ENCODE peak calls at places on chromosomes 7 and 10, in eight cellular contexts. Q is sigmoid colon, H is heart left ventricle, U is endothelial cell of umbilical vein, Z is uterus, T is IMR-90, I is gastrocnemius medialis, P is adrenal gland. X is an unnamed sample.

GRCh38 chr10:88386878-88387773 is 196.0 kb downstream of the RNLS start:
- DNase-seq in Q (peak; percentile 61), H (peak; percentile 24), U (peak; percentile 88), Z (peak; percentile 21), T (peak; percentile 82), I (peak; percentile 18), P (peak; percentile 72), X (no peak)

GRCh38 chr7:5646846-5647245 is 134.6 kb downstream of the RNF216 start:
- DNase-seq in Q (no peak), H (no peak), U (no peak), Z (no peak), T (peak; percentile 76), I (no peak), P (no peak), X (no peak)

GRCh38 chr10:104146871-104147270 is 24.9 kb downstream of the SFR1 start:
- DNase-seq in Q (no peak), H (no peak), U (no peak), Z (no peak), T (no peak), I (no peak), P (no peak), X (no peak)

GRCh38 chr7:83739527-83739926 is 90.6 kb upstream of the SEMA3E start:
- DNase-seq in Q (no peak), H (no peak), U (no peak), Z (no peak), T (no peak), I (no peak), P (no peak), X (no peak)

GRCh38 chr7:156380261-156380660 is 260.3 kb upstream of the RNF32 start:
- DNase-seq in Q (no peak), H (no peak), U (no peak), Z (no peak), T (no peak), I (no peak), P (no peak), X (no peak)

GRCh38 chr7:105277341-105277740 is 111.4 kb downstream of the SRPK2 start:
- DNase-seq in Q (no peak), H (no peak), U (no peak), Z (no peak), T (peak; percentile 87), I (no peak), P (no peak), X (no peak)

GRCh38 chr7:25754333-25754732 is 397.7 kb upstream of the NFE2L3 start:
- DNase-seq in Q (peak; percentile 92), H (no peak), U (no peak), Z (peak; percentile 72), T (no peak), I (peak; percentile 87), P (no peak), X (no peak)

GRCh38 chr10:94038024-94038423 is 44.3 kb downstream of the PLCE1 start:
- DNase-seq in Q (no peak), H (no peak), U (no peak), Z (no peak), T (peak; percentile 35), I (no peak), P (no peak), X (no peak)

GRCh38 chr7:69341288-69341687 is 257.0 kb upstream of the AUTS2 start:
- DNase-seq in Q (no peak), H (no peak), U (no peak), Z (no peak), T (no peak), I (no peak), P (no peak), X (no peak)

GRCh38 chr10:34880817-34881216 is 65.7 kb upstream of the PARD3 start:
- DNase-seq in Q (no peak), H (no peak), U (no peak), Z (no peak), T (no peak), I (no peak), P (no peak), X (no peak)

GRCh38 chr7:148761499-148762278 is 63.0 kb downstream of the CUL1 start:
- DNase-seq in Q (no peak), H (no peak), U (no peak), Z (no peak), T (peak; percentile 11), I (no peak), P (no peak), X (no peak)

GRCh38 chr10:42888504-42889095 is 106.0 kb downstream of the BMS1 start:
- DNase-seq in Q (no peak), H (no peak), U (no peak), Z (no peak), T (no peak), I (no peak), P (no peak), X (no peak)

GRCh38 chr7:45712872-45713668 is 138.9 kb downstream of the ADCY1 start:
- DNase-seq in Q (no peak), H (peak; percentile 6), U (no peak), Z (no peak), T (no peak), I (no peak), P (no peak), X (no peak)

GRCh38 chr7:157702311-157703023 is 365.7 kb downstream of the DNAJB6 start:
- DNase-seq in Q (peak; percentile 24), H (peak; percentile 5), U (no peak), Z (no peak), T (no peak), I (no peak), P (no peak), X (no peak)

GRCh38 chr7:74012842-74013249 is 15.1 kb upstream of the ELN start:
- DNase-seq in Q (no peak), H (no peak), U (peak; percentile 24), Z (no peak), T (peak; percentile 29), I (no peak), P (no peak), X (no peak)
- TF ChIP-seq POLR2A in Q (no peak), H (no peak), U (no peak), Z (no peak), T (no peak), I (no peak), P (no peak), X (no peak)

DNA sequence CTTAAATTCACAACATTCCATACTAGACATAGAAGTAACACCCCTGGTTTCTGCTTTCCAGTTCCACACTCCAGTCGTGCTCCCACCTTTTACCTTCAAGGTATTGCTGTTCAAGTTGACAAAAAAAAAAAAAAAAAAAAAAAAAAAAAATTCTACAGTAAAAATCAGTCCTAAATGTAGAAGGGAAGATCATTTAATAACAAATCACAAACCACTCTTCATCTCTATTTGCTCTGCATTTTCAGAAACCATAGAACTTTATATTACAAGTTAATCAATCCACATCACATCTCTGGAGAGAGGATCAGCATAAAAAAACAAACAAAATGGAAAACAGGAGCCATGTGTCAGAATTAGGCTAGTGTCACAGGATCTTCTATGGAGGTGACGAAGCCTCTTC is 206.3 kb upstream of the KLF14 start:
- DNase-seq in Q (no peak), H (no peak), U (no peak), Z (no peak), T (no peak), I (no peak), P (no peak), X (no peak)
- TF ChIP-seq POLR2A in Q (no peak), H (no peak), U (no peak), Z (no peak), T (no peak), I (no peak), P (no peak), X (peak; percentile 18)

GRCh38 chr10:99331207-99331803 is 2.1 kb downstream of the CNNM1 start:
- DNase-seq in Q (no peak), H (no peak), U (no peak), Z (no peak), T (peak; percentile 22), I (no peak), P (no peak), X (no peak)

GRCh38 chr10:99328579-99329237 is 448 bp upstream of the CNNM1 start:
- DNase-seq in Q (peak; percentile 67), H (no peak), U (no peak), Z (peak; percentile 21), T (peak; percentile 7), I (no peak), P (no peak), X (no peak)

GRCh38 chr10:99330675-99330924 is 1.4 kb downstream of the CNNM1 start:
- DNase-seq in Q (no peak), H (no peak), U (no peak), Z (no peak), T (no peak), I (no peak), P (no peak), X (no peak)

GRCh38 chr10:99329238-99329890 is at the start of gene CNNM1:
- DNase-seq in Q (peak; percentile 74), H (no peak), U (no peak), Z (peak; percentile 22), T (no peak), I (no peak), P (peak; percentile 20), X (no peak)

DNA sequence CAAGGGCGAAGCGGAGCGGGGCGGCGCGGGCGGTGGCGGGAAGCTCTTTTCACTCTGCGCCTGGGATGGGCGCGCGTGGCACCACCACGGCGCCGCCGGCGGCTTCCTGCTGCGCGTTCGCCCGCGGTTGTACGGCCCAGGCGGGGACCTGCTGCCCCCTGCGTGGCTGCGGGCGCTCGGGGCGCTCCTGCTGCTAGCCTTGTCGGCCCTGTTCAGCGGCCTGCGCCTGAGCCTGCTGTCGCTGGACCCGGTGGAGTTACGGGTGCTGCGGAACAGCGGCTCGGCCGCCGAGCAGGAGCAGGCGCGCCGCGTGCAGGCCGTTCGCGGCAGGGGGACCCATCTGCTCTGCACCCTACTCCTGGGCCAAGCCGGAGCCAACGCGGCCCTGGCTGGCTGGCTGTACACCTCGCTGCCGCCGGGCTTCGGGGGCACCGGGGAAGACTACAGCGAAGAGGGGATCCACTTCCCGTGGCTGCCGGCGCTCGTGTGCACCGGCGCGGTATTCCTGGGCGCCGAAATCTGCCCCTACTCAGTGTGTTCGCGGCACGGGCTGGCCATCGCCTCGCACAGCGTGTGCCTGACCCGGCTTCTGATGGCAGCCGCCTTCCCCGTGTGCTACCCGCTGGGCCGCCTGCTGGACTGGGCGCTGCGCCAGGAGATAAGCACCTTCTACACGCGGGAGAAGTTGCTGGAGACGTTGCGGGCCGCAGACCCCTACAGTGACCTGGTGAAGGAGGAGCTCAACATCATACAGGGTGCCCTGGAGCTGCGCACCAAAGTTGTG is 927 bp downstream of the CNNM1 start:
- DNase-seq in Q (peak; percentile 69), H (no peak), U (no peak), Z (no peak), T (peak; percentile 4), I (no peak), P (peak; percentile 14), X (peak; percentile 56)
- TF ChIP-seq POLR2A in Q (no peak), H (no peak), U (no peak), Z (no peak), T (no peak), I (no peak), P (no peak), X (no peak)

DNA sequence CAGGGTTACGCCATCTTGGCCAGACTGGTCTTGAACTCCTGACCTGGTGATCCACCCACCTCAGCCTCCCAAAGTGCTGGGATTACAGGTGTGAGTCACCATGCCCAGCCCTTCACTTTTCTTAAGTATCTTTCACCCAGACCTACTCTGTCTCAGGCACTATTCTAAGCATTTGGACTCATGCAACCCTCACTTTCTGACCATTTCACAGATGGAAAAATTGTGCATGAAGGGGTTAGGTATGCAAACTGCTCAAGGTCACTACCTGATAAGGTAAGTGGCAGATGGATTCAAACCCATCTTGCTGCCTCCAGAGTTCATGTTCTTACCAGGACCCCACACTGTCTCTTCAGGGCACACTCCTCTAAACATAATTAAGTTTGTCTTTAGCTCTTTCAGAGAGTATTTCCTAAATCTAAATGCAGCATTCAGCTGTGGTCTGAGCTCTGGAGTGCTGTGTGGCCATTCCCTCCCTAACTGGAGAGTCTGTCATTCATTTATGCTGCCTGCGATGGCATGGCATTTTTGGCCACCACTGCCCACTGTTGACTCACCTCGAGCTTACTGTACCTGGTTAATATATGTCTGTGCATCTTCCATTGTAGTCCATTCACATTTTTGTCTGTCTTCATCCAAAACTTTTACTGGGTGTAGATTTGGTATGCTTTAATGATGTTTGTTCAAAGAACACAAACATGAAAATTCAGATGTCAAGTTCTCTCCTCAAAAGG is 88.4 kb downstream of the CCDC71L start:
- DNase-seq in Q (no peak), H (no peak), U (no peak), Z (no peak), T (no peak), I (no peak), P (no peak), X (no peak)
- TF ChIP-seq POLR2A in Q (no peak), H (no peak), U (no peak), Z (no peak), T (no peak), I (no peak), P (no peak), X (no peak)